ENCODE peak calls at places on chromosomes 7 and 10, in seven cellular contexts. One of them, this sample, is unnamed.

GRCh38 chr7:12927635-12928434 is 240.4 kb downstream of the ARL4A start:
- DNase-seq in SK-MEL-5: no peak
- DNase-seq in MCF 10A: no peak
- DNase-seq in fibroblast of lung: no peak
- DNase-seq in HT1080: no peak
- DNase-seq in mucosa of descending colon: no peak
- DNase-seq in cardiac fibroblast: no peak
- DNase-seq in this sample: no peak

GRCh38 chr10:76576276-76576962 is 1061.2 kb downstream of the KCNMA1 start:
- DNase-seq in SK-MEL-5: no peak
- DNase-seq in cardiac fibroblast: peak
- DNase-seq in MCF 10A: peak
- DNase-seq in fibroblast of lung: peak
- DNase-seq in HT1080: no peak
- DNase-seq in mucosa of descending colon: no peak
- DNase-seq in this sample: no peak

GRCh38 chr10:124225468-124226270 is 132.3 kb upstream of the CHST15 start:
- DNase-seq in MCF 10A: no peak
- DNase-seq in fibroblast of lung: no peak
- DNase-seq in mucosa of descending colon: no peak
- DNase-seq in cardiac fibroblast: no peak
- DNase-seq in HT1080: no peak
- DNase-seq in SK-MEL-5: no peak
- DNase-seq in this sample: no peak

GRCh38 chr7:12493407-12493806 is 77.1 kb upstream of the SCIN start:
- DNase-seq in SK-MEL-5: no peak
- DNase-seq in fibroblast of lung: peak
- DNase-seq in cardiac fibroblast: peak
- DNase-seq in HT1080: peak
- DNase-seq in mucosa of descending colon: no peak
- DNase-seq in MCF 10A: peak
- DNase-seq in this sample: no peak

GRCh38 chr7:93836111-93836510 is 54.4 kb downstream of the TFPI2 start:
- DNase-seq in SK-MEL-5: peak
- DNase-seq in HT1080: no peak
- DNase-seq in mucosa of descending colon: no peak
- DNase-seq in fibroblast of lung: no peak
- DNase-seq in cardiac fibroblast: peak
- DNase-seq in MCF 10A: no peak
- DNase-seq in this sample: no peak

GRCh38 chr7:121329460-121330052 is 756 bp downstream of the WNT16 start:
- DNase-seq in MCF 10A: peak
- DNase-seq in SK-MEL-5: no peak
- DNase-seq in mucosa of descending colon: peak
- DNase-seq in fibroblast of lung: peak
- DNase-seq in HT1080: no peak
- DNase-seq in cardiac fibroblast: peak
- DNase-seq in this sample: peak

GRCh38 chr7:17340655-17341054 is 42.2 kb downstream of the AHR start:
- DNase-seq in fibroblast of lung: no peak
- DNase-seq in SK-MEL-5: no peak
- DNase-seq in mucosa of descending colon: no peak
- DNase-seq in MCF 10A: no peak
- DNase-seq in HT1080: no peak
- DNase-seq in cardiac fibroblast: no peak
- DNase-seq in this sample: no peak

GRCh38 chr10:3294919-3295318 is 122.3 kb upstream of the PITRM1 start:
- DNase-seq in SK-MEL-5: no peak
- DNase-seq in HT1080: no peak
- DNase-seq in fibroblast of lung: no peak
- DNase-seq in MCF 10A: no peak
- DNase-seq in mucosa of descending colon: no peak
- DNase-seq in cardiac fibroblast: no peak
- DNase-seq in this sample: no peak

GRCh38 chr10:108862691-108863350 is 1060.5 kb downstream of the XPNPEP1 start:
- DNase-seq in fibroblast of lung: peak
- DNase-seq in cardiac fibroblast: no peak
- DNase-seq in HT1080: peak
- DNase-seq in MCF 10A: no peak
- DNase-seq in SK-MEL-5: no peak
- DNase-seq in mucosa of descending colon: no peak
- DNase-seq in this sample: no peak

GRCh38 chr10:33665512-33665911 is 331.0 kb upstream of the NRP1 start:
- DNase-seq in HT1080: no peak
- DNase-seq in cardiac fibroblast: peak
- DNase-seq in MCF 10A: no peak
- DNase-seq in mucosa of descending colon: no peak
- DNase-seq in SK-MEL-5: no peak
- DNase-seq in fibroblast of lung: peak
- DNase-seq in this sample: no peak

GRCh38 chr7:4345004-4345403 is 337.1 kb upstream of the FOXK1 start:
- DNase-seq in SK-MEL-5: no peak
- DNase-seq in cardiac fibroblast: no peak
- DNase-seq in mucosa of descending colon: no peak
- DNase-seq in fibroblast of lung: no peak
- DNase-seq in HT1080: peak
- DNase-seq in MCF 10A: no peak
- DNase-seq in this sample: no peak

GRCh38 chr10:70132098-70133029 is at the start of gene AIFM2:
- DNase-seq in SK-MEL-5: peak
- DNase-seq in cardiac fibroblast: peak
- DNase-seq in fibroblast of lung: peak
- DNase-seq in HT1080: peak
- DNase-seq in mucosa of descending colon: peak
- DNase-seq in MCF 10A: peak
- DNase-seq in this sample: peak

GRCh38 chr7:6163402-6163801 is 109.0 kb downstream of the CYTH3 start:
- DNase-seq in fibroblast of lung: no peak
- DNase-seq in HT1080: no peak
- DNase-seq in SK-MEL-5: no peak
- DNase-seq in cardiac fibroblast: no peak
- DNase-seq in mucosa of descending colon: no peak
- DNase-seq in MCF 10A: no peak
- DNase-seq in this sample: no peak

GRCh38 chr7:120951826-120952225 is 1.2 kb downstream of the ING3 start:
- DNase-seq in SK-MEL-5: no peak
- DNase-seq in cardiac fibroblast: no peak
- DNase-seq in mucosa of descending colon: no peak
- DNase-seq in MCF 10A: no peak
- DNase-seq in HT1080: no peak
- DNase-seq in fibroblast of lung: no peak
- DNase-seq in this sample: no peak